ENCODE peak calls at places on chromosome X, in eight cellular contexts. A, N, P, I, T, H, D and Z are unnamed samples. For H3K36me3, the result is how much of the 10 kb centered on the place peaks cover.

GRCh38 chrX:110082156-110082555 is 79.2 kb downstream of the TMEM164 start:
- DNase-seq in N (no peak), H (no peak), P (no peak), I (no peak), T (no peak), A (no peak), D (no peak), Z (no peak)

GRCh38 chrX:150050387-150050786 is 112.1 kb upstream of the EOLA2 start:
- DNase-seq in D (no peak), T (no peak), I (no peak), H (no peak), N (no peak), P (no peak), A (no peak), Z (no peak)

GRCh38 chrX:119790977-119791436 is 423 bp downstream of the RPL39 start:
- DNase-seq in H (no peak), P (peak), D (peak), I (peak), N (peak), T (peak), A (peak), Z (peak)

GRCh38 chrX:72121381-72121780 is 10.3 kb downstream of the RTL5 start:
- DNase-seq in D (peak), P (peak), A (peak), H (peak), N (peak), I (peak), T (peak), Z (no peak)

GRCh38 chrX:48703642-48704481 is 7.3 kb downstream of the SUV39H1 start:
- DNase-seq in D (no peak), H (no peak), P (no peak), A (no peak), T (no peak), I (no peak), N (no peak), Z (no peak)

GRCh38 chrX:149487292-149487691 is 17.8 kb downstream of the IDS start:
- DNase-seq in P (no peak), I (no peak), H (no peak), A (no peak), D (no peak), T (no peak), N (no peak), Z (no peak)

GRCh38 chrX:44036336-44036735 is 63.1 kb upstream of the NDP start:
- DNase-seq in P (no peak), T (no peak), A (no peak), N (no peak), I (no peak), D (no peak), H (no peak), Z (no peak)

GRCh38 chrX:53642326-53642725 is 44.2 kb downstream of the HUWE1 start:
- DNase-seq in A (no peak), D (no peak), H (no peak), P (no peak), N (no peak), I (no peak), T (no peak), Z (no peak)

GRCh38 chrX:71178908-71179307 is 34.3 kb downstream of the NLGN3 start:
- DNase-seq in A (peak), H (peak), N (peak), D (peak), T (peak), P (peak), I (peak), Z (peak)

GRCh38 chrX:74422576-74423288 is 1.4 kb downstream of the SLC16A2 start:
- DNase-seq in P (peak), H (peak), I (no peak), T (no peak), A (no peak), D (peak), N (peak), Z (peak)

GRCh38 chrX:38941675-38942074 is 140.4 kb downstream of the MID1IP1 start:
- DNase-seq in I (no peak), T (no peak), H (no peak), A (no peak), D (no peak), N (no peak), P (no peak), Z (no peak)

GRCh38 chrX:15475021-15475420 is 18.1 kb downstream of the PIR start:
- DNase-seq in H (no peak), A (no peak), I (no peak), D (no peak), T (no peak), P (no peak), N (no peak), Z (no peak)

GRCh38 chrX:51866156-51866555 is 27.3 kb upstream of the MAGED1 start:
- DNase-seq in T (no peak), P (no peak), N (no peak), A (no peak), H (no peak), I (no peak), D (no peak), Z (no peak)

GRCh38 chrX:105315301-105315700 is 94.8 kb upstream of the TEX13A start:
- DNase-seq in H (no peak), I (no peak), N (no peak), T (no peak), D (no peak), A (no peak), P (no peak), Z (no peak)

GRCh38 chrX:135522132-135522530 is 1.7 kb downstream of the INTS6L start:
- DNase-seq in P (no peak), N (no peak), A (no peak), T (no peak), H (no peak), I (no peak), D (no peak), Z (no peak)

GRCh38 chrX:54066841-54067240 is 22.6 kb upstream of the PHF8 start:
- DNase-seq in P (no peak), I (no peak), N (no peak), H (no peak), D (no peak), A (no peak), T (no peak), Z (no peak)

GRCh38 chrX:68897546-68897945 is 68.7 kb downstream of the EFNB1 start:
- DNase-seq in A (no peak), I (no peak), T (no peak), N (no peak), D (no peak), P (no peak), H (no peak), Z (no peak)

GRCh38 chrX:16144420-16144819 is 21.1 kb downstream of the GRPR start:
- DNase-seq in D (no peak), N (no peak), T (no peak), P (no peak), H (no peak), A (no peak), I (no peak), Z (no peak)

GRCh38 chrX:69538321-69538876 is 34.3 kb downstream of the NALF2 start:
- DNase-seq in H (peak), A (peak), I (peak), T (peak), N (peak), D (peak), P (peak), Z (peak)

GRCh38 chrX:133986008-133986683 is 752 bp upstream of the GPC3 start:
- DNase-seq in H (no peak), P (no peak), I (no peak), D (no peak), A (no peak), N (no peak), T (no peak), Z (no peak)

GRCh38 chrX:133984857-133985163 is 584 bp downstream of the GPC3 start:
- DNase-seq in I (no peak), T (no peak), H (no peak), N (peak), A (no peak), D (no peak), P (no peak), Z (no peak)

GRCh38 chrX:133987188-133987587 is 1.8 kb upstream of the GPC3 start:
- DNase-seq in T (no peak), P (no peak), D (no peak), H (no peak), I (no peak), N (no peak), A (no peak), Z (no peak)

GRCh38 chrX:133983974-133984578 is 1.3 kb downstream of the GPC3 start:
- DNase-seq in D (no peak), P (no peak), H (no peak), T (no peak), N (no peak), A (no peak), I (no peak), Z (no peak)

GRCh38 chrX:133985164-133986007 is at the start of gene GPC3:
- DNase-seq in A (no peak), I (no peak), N (peak), D (peak), T (peak), P (no peak), H (peak), Z (no peak)
- H3K4me3 ChIP-seq in A (no peak), I (peak), N (peak), D (peak), T (no peak), P (peak), H (peak), Z (no peak)

GRCh38 chrX:154462396-154462795 is 4.3 kb downstream of the PLXNA3 start:
- DNase-seq in N (no peak), D (no peak), P (no peak), A (no peak), I (no peak), T (no peak), H (no peak), Z (no peak)
- H3K36me3 ChIP-seq in N (under half), D (under half), P (half or more), A (under half), I (under half), T (under half), H (under half), Z (under half)

GRCh38 chrX:153392642-153393321 is 8.4 kb downstream of the PNMA6E start:
- DNase-seq in T (no peak), A (no peak), H (no peak), P (no peak), D (no peak), N (no peak), I (no peak), Z (no peak)
- H3K4me3 ChIP-seq in T (no peak), A (no peak), H (no peak), P (no peak), D (no peak), N (no peak), I (no peak), Z (no peak)

GRCh38 chrX:10118530-10118929 is 38.2 kb upstream of the CLCN4 start:
- DNase-seq in I (no peak), D (no peak), N (no peak), A (no peak), P (no peak), T (no peak), H (no peak), Z (no peak)
- H3K36me3 ChIP-seq in I (under half), D (under half), N (under half), A (under half), P (under half), T (under half), H (under half), Z (under half)

GRCh38 chrX:40100537-40101429 is 3.0 kb upstream of the BCOR start:
- DNase-seq in I (no peak), N (no peak), A (no peak), P (no peak), D (no peak), H (no peak), T (no peak), Z (no peak)
- H3K4me3 ChIP-seq in I (no peak), N (no peak), A (no peak), P (peak), D (no peak), H (no peak), T (no peak), Z (no peak)

GRCh38 chrX:20135956-20136355 is 5.7 kb downstream of the EIF1AX start:
- DNase-seq in P (no peak), T (no peak), N (no peak), H (no peak), I (no peak), D (no peak), A (no peak), Z (no peak)
- H3K36me3 ChIP-seq in P (half or more), T (under half), N (under half), H (under half), I (under half), D (under half), A (under half), Z (under half)

GRCh38 chrX:101409043-101409442 is 1.0 kb downstream of the HNRNPH2 start:
- DNase-seq in H (no peak), P (no peak), D (no peak), T (no peak), A (no peak), I (no peak), N (no peak), Z (no peak)
- H3K4me3 ChIP-seq in H (peak), P (peak), D (peak), T (peak), A (peak), I (peak), N (peak), Z (peak)

DNA sequence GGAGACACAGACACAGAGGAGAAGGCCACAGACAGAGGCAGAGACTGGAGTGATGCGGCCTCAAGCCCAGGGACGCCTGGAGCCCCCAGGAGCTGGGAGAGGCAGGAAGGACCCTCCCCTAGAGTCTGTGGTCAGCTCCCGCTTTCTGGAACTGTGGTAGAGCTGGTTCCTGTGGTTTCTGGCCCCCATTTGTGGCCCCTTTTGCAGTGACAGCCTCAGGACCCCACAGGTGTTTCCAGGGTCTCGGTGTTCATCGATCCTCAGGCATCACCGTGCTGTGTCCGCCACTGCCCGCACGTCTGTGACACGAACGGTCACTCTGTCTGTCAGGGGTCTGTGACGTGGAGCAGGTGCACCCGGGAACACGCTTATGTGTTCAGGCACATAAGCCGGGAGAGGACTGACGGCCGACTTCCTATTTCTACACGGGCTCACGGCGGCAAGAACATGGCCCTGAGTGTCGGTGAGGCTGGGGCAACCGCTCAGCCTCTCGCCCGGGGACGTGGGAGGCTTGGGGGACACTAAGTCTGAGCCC is 7.9 kb downstream of the GTPBP6 start:
- DNase-seq in A (no peak), N (no peak), P (peak), H (no peak), D (no peak), T (no peak), I (no peak), Z (peak)
- H3K36me3 ChIP-seq in A (under half), N (under half), P (half or more), H (under half), D (under half), T (half or more), I (half or more), Z (under half)

DNA sequence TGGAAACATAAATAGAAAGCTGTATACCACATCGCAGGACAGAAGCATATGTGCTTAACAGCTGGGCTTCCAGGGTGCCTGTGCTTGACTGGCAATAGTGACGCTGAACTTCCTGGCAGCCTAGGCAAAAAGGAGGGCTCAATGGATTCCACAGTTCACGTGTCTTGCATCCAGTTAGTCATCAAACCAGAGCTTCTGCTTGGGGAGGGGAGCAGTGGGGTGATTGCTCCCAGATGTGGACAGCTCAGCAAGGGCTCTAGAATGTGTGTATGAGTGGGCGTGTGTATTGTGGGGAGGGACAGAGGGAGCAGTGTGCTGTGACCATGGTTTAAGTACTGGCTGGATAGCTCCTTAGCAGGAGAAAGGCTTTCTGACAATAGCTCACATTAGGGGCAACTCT is 2.3 kb downstream of the PRRG3 start:
- DNase-seq in H (peak), N (peak), A (no peak), I (peak), P (no peak), D (no peak), T (no peak), Z (no peak)
- H3K4me3 ChIP-seq in H (no peak), N (no peak), A (no peak), I (no peak), P (no peak), D (no peak), T (no peak), Z (no peak)

DNA sequence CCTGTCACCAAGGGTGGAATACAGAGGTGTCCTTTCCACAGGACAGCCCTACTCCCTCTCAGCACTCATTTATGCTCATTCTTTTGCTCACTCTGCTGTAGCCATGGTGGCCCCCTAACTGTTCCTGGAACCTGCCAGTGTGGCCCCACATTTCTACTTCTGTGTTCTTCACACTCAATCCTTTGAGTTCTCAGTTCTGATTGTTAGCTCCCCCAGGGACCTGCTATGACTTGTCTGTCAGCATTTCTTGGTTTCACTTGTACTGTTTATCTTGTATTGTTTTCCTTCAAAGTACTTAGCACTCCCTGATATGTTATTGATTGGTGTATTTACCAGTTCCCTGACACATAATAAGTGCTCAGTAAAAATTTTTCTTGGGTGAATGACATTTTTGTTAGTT is 14.9 kb downstream of the VBP1 start:
- DNase-seq in I (no peak), P (no peak), T (no peak), A (peak), H (no peak), N (no peak), D (no peak), Z (no peak)
- H3K36me3 ChIP-seq in I (under half), P (under half), T (under half), A (under half), H (under half), N (under half), D (under half), Z (under half)